ENCODE peak calls at places on chromosome 15, in four cellular contexts. One of them, this sample, is unnamed.

GRCh38 chr15:81297147-81297572 is 26.8 kb downstream of the STARD5 start:
- DNase-seq in neural progenitor cell: no peak
- DNase-seq in RWPE1: peak; percentile 95
- DNase-seq in Caco-2: no peak
- DNase-seq in this sample: no peak

GRCh38 chr15:36331531-36332275 is 247.7 kb upstream of the CDIN1 start:
- DNase-seq in neural progenitor cell: no peak
- DNase-seq in RWPE1: no peak
- DNase-seq in Caco-2: no peak
- DNase-seq in this sample: peak; percentile 51

GRCh38 chr15:73240864-73241499 is 127.8 kb downstream of the HCN4 start:
- DNase-seq in neural progenitor cell: peak; percentile 67
- DNase-seq in RWPE1: peak; percentile 77
- DNase-seq in Caco-2: peak; percentile 74
- DNase-seq in this sample: peak; percentile 78

GRCh38 chr15:77657629-77658238 is 25.0 kb upstream of the LINGO1 start:
- DNase-seq in neural progenitor cell: no peak
- DNase-seq in RWPE1: no peak
- DNase-seq in Caco-2: no peak
- DNase-seq in this sample: no peak

GRCh38 chr15:66864871-66865281 is 162.8 kb downstream of the SMAD6 start:
- DNase-seq in neural progenitor cell: no peak
- DNase-seq in RWPE1: no peak
- DNase-seq in Caco-2: no peak
- DNase-seq in this sample: no peak

GRCh38 chr15:36358094-36358961 is 221.1 kb upstream of the CDIN1 start:
- DNase-seq in neural progenitor cell: no peak
- DNase-seq in RWPE1: no peak
- DNase-seq in Caco-2: no peak
- DNase-seq in this sample: peak; percentile 82

GRCh38 chr15:74626752-74627692 is 11.4 kb downstream of the CLK3 start:
- DNase-seq in neural progenitor cell: no peak
- DNase-seq in RWPE1: no peak
- DNase-seq in Caco-2: no peak
- DNase-seq in this sample: no peak

GRCh38 chr15:90654233-90655124 is 62.7 kb upstream of the BLM start:
- DNase-seq in neural progenitor cell: no peak
- DNase-seq in RWPE1: no peak
- DNase-seq in Caco-2: no peak
- DNase-seq in this sample: no peak

GRCh38 chr15:53549697-53550315 is 209.7 kb downstream of the WDR72 start:
- DNase-seq in neural progenitor cell: no peak
- DNase-seq in RWPE1: no peak
- DNase-seq in Caco-2: peak; percentile 7
- DNase-seq in this sample: no peak

GRCh38 chr15:63013052-63013808 is 29.3 kb upstream of the TPM1 start:
- DNase-seq in neural progenitor cell: no peak
- DNase-seq in RWPE1: peak; percentile 81
- DNase-seq in Caco-2: no peak
- DNase-seq in this sample: peak; percentile 77

GRCh38 chr15:80547264-80547663 is 143.1 kb downstream of the ARNT2 start:
- DNase-seq in neural progenitor cell: no peak
- DNase-seq in RWPE1: no peak
- DNase-seq in Caco-2: no peak
- DNase-seq in this sample: no peak

GRCh38 chr15:66789029-66790025 is 87.3 kb downstream of the SMAD6 start:
- DNase-seq in neural progenitor cell: no peak
- DNase-seq in RWPE1: no peak
- DNase-seq in Caco-2: no peak
- DNase-seq in this sample: peak; percentile 79

GRCh38 chr15:42375252-42375651 is 16.0 kb downstream of the CAPN3 start:
- DNase-seq in neural progenitor cell: no peak
- DNase-seq in RWPE1: no peak
- DNase-seq in Caco-2: no peak
- DNase-seq in this sample: no peak

GRCh38 chr15:63050737-63051700 is 8.5 kb downstream of the TPM1 start:
- DNase-seq in neural progenitor cell: no peak
- DNase-seq in RWPE1: no peak
- DNase-seq in Caco-2: no peak
- DNase-seq in this sample: no peak

GRCh38 chr15:60660290-60661051 is 181.5 kb upstream of the ICE2 start:
- DNase-seq in neural progenitor cell: no peak
- DNase-seq in RWPE1: peak; percentile 79
- DNase-seq in Caco-2: no peak
- DNase-seq in this sample: peak; percentile 41

GRCh38 chr15:73927003-73927475 is 777 bp downstream of the LOXL1 start:
- DNase-seq in neural progenitor cell: peak; percentile 78
- DNase-seq in RWPE1: peak; percentile 50
- DNase-seq in Caco-2: peak; percentile 53
- DNase-seq in this sample: no peak

GRCh38 chr15:34049096-34049495 is 10.1 kb upstream of the AVEN start:
- DNase-seq in neural progenitor cell: no peak
- DNase-seq in RWPE1: no peak
- DNase-seq in Caco-2: peak; percentile 33
- DNase-seq in this sample: peak; percentile 76

GRCh38 chr15:63192604-63193206 is 3.3 kb downstream of the RAB8B start:
- DNase-seq in neural progenitor cell: no peak
- DNase-seq in RWPE1: no peak
- DNase-seq in Caco-2: no peak
- DNase-seq in this sample: no peak

GRCh38 chr15:27681038-27681437 is 418.1 kb downstream of the OCA2 start:
- DNase-seq in neural progenitor cell: no peak
- DNase-seq in RWPE1: no peak
- DNase-seq in Caco-2: peak; percentile 48
- DNase-seq in this sample: no peak
- TF ChIP-seq CTCF in neural progenitor cell: no peak
- TF ChIP-seq CTCF in RWPE1: no peak
- TF ChIP-seq CTCF in Caco-2: peak; percentile 28
- TF ChIP-seq CTCF in this sample: no peak

DNA sequence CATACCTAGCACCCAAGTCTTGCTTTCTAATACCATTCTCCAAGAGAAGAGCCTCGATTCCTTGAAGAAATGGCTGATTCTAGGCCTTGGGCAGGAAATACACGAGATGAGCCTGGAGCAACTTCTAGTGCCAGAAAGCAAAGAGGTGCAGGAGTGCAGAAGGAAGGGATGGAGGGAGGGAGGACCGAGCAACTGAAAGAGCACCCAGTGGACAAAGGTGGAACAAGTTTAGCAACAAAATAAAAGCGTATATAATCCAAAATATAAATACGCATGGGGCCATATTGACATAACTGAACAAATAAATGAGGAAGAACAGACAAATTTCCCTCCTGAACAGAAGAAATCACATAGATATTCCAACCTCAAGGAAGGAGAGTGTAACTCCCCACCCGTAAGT is 34.4 kb downstream of the CHSY1 start:
- DNase-seq in neural progenitor cell: no peak
- DNase-seq in RWPE1: no peak
- DNase-seq in Caco-2: no peak
- DNase-seq in this sample: no peak
- TF ChIP-seq CTCF in neural progenitor cell: no peak
- TF ChIP-seq CTCF in RWPE1: no peak
- TF ChIP-seq CTCF in Caco-2: no peak
- TF ChIP-seq CTCF in this sample: no peak

DNA sequence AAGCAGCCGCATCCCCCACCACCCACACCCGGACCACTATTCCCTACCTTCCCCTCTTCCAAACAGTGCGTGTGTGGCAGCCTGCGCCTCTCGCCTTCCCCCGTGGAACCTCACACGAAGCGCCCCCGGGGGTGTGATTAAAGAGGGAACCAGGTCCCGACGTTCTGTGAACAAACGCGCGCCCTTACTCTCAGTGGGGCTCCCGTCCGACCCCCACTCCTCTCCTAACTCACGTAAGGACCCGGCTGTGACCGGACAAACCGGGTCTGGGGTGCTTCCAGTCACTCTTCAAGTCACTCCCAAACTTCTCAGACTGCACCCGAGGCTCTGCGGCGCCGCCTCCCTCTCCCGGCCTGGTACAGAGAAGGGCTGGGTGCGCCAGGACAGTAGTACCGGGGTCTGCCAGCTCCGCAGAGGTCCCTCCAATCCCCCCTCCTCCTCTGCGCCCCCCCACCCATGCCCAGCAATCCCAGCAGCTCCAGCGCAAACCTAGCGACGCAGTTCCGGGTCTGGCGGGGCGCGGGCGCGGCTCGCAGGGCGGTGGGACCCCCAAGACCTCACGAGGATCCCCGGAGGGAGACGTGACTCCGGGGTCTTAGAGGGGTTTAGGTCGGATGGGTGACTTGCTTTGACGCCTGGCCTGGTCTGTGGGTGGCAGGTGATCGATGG is 574 bp downstream of the DUOXA1 start:
- DNase-seq in neural progenitor cell: peak; percentile 27
- DNase-seq in RWPE1: no peak
- DNase-seq in Caco-2: no peak
- DNase-seq in this sample: no peak
- TF ChIP-seq CTCF in neural progenitor cell: no peak
- TF ChIP-seq CTCF in RWPE1: no peak
- TF ChIP-seq CTCF in Caco-2: no peak
- TF ChIP-seq CTCF in this sample: no peak

GRCh38 chr15:68316061-68316804 is 38.7 kb downstream of the FEM1B start:
- DNase-seq in neural progenitor cell: peak; percentile 65
- DNase-seq in RWPE1: no peak
- DNase-seq in Caco-2: peak; percentile 50
- DNase-seq in this sample: no peak
- TF ChIP-seq CTCF in neural progenitor cell: peak; percentile 65
- TF ChIP-seq CTCF in RWPE1: no peak
- TF ChIP-seq CTCF in Caco-2: peak; percentile 39
- TF ChIP-seq CTCF in this sample: peak; percentile 15

GRCh38 chr15:92898988-92899909 is 875 bp upstream of the CHD2 start:
- DNase-seq in neural progenitor cell: peak; percentile 47
- DNase-seq in RWPE1: no peak
- DNase-seq in Caco-2: no peak
- DNase-seq in this sample: peak; percentile 70

GRCh38 chr15:92900712-92901052 is 558 bp downstream of the CHD2 start:
- DNase-seq in neural progenitor cell: no peak
- DNase-seq in RWPE1: no peak
- DNase-seq in Caco-2: no peak
- DNase-seq in this sample: no peak

GRCh38 chr15:92901053-92901761 is 1.1 kb downstream of the CHD2 start:
- DNase-seq in neural progenitor cell: no peak
- DNase-seq in RWPE1: no peak
- DNase-seq in Caco-2: no peak
- DNase-seq in this sample: no peak

GRCh38 chr15:92902020-92902419 is 1.9 kb downstream of the CHD2 start:
- DNase-seq in neural progenitor cell: no peak
- DNase-seq in RWPE1: no peak
- DNase-seq in Caco-2: no peak
- DNase-seq in this sample: no peak

GRCh38 chr15:92899910-92900711 is at the start of gene CHD2:
- DNase-seq in neural progenitor cell: peak; percentile 91
- DNase-seq in RWPE1: peak; percentile 91
- DNase-seq in Caco-2: peak; percentile 86
- DNase-seq in this sample: peak; percentile 72
- TF ChIP-seq CTCF in neural progenitor cell: no peak
- TF ChIP-seq CTCF in RWPE1: no peak
- TF ChIP-seq CTCF in Caco-2: no peak
- TF ChIP-seq CTCF in this sample: no peak